ENCODE peak calls at places on chromosome 5, in six cellular contexts. B is Peyer's patch, K is GM10248, U is astrocyte of the spinal cord, P is ovary, O is CD14-positive monocyte. N is an unnamed sample.

GRCh38 chr5:147538232-147538631 is 28.4 kb upstream of the DPYSL3 start:
- DNase-seq in B (no peak), K (no peak), U (peak), P (no peak), O (no peak), N (no peak)

GRCh38 chr5:123007771-123008170 is 28.8 kb downstream of the PPIC start:
- DNase-seq in B (no peak), K (no peak), U (no peak), P (no peak), O (no peak), N (no peak)

GRCh38 chr5:76849767-76850291 is at the start of gene S100Z:
- DNase-seq in B (no peak), K (no peak), U (no peak), P (no peak), O (peak), N (no peak)

GRCh38 chr5:171166766-171167165 is 142.3 kb upstream of the TLX3 start:
- DNase-seq in B (no peak), K (no peak), U (no peak), P (no peak), O (no peak), N (no peak)

GRCh38 chr5:33691846-33692245 is 199.9 kb downstream of the ADAMTS12 start:
- DNase-seq in B (no peak), K (no peak), U (no peak), P (no peak), O (no peak), N (no peak)

GRCh38 chr5:102981957-102982635 is 137.8 kb downstream of the GIN1 start:
- DNase-seq in B (no peak), K (no peak), U (no peak), P (no peak), O (no peak), N (no peak)

GRCh38 chr5:8229551-8229950 is 360.6 kb downstream of the MTRR start:
- DNase-seq in B (no peak), K (no peak), U (no peak), P (no peak), O (no peak), N (no peak)

GRCh38 chr5:17024686-17025180 is 88.6 kb upstream of the MYO10 start:
- DNase-seq in B (no peak), K (no peak), U (peak), P (no peak), O (no peak), N (no peak)

GRCh38 chr5:171272996-171273970 is 35.8 kb upstream of the TLX3 start:
- DNase-seq in B (no peak), K (peak), U (peak), P (no peak), O (no peak), N (no peak)

GRCh38 chr5:72503888-72504491 is 3.2 kb downstream of the ZNF366 start:
- DNase-seq in B (no peak), K (no peak), U (peak), P (no peak), O (no peak), N (no peak)

GRCh38 chr5:74409737-74410136 is 230.8 kb downstream of the ENC1 start:
- DNase-seq in B (no peak), K (no peak), U (no peak), P (no peak), O (no peak), N (no peak)

GRCh38 chr5:137201876-137202275 is 297.2 kb downstream of the SPOCK1 start:
- DNase-seq in B (no peak), K (no peak), U (peak), P (no peak), O (no peak), N (no peak)

GRCh38 chr5:166716856-166717492 is 1574.5 kb upstream of the WWC1 start:
- DNase-seq in B (no peak), K (no peak), U (no peak), P (no peak), O (no peak), N (no peak)

GRCh38 chr5:1492757-1493156 is 31.0 kb downstream of the LPCAT1 start:
- DNase-seq in B (no peak), K (no peak), U (no peak), P (no peak), O (no peak), N (no peak)

GRCh38 chr5:138649316-138649720 is 74.1 kb upstream of the HSPA9 start:
- DNase-seq in B (no peak), K (no peak), U (no peak), P (no peak), O (no peak), N (no peak)

GRCh38 chr5:33049845-33050244 is 338.7 kb downstream of the NPR3 start:
- DNase-seq in B (no peak), K (no peak), U (peak), P (no peak), O (no peak), N (no peak)

GRCh38 chr5:9348296-9348996 is 197.4 kb downstream of the SEMA5A start:
- DNase-seq in B (no peak), K (no peak), U (peak), P (no peak), O (no peak), N (no peak)

GRCh38 chr5:2505217-2505616 is 246.3 kb downstream of the IRX2 start:
- DNase-seq in B (no peak), K (no peak), U (no peak), P (no peak), O (no peak), N (no peak)

GRCh38 chr5:114238771-114239313 is 123.0 kb upstream of the KCNN2 start:
- DNase-seq in B (no peak), K (no peak), U (no peak), P (no peak), O (no peak), N (no peak)

GRCh38 chr5:56088967-56089829 is 94.4 kb upstream of the IL6ST start:
- DNase-seq in B (no peak), K (peak), U (peak), P (no peak), O (no peak), N (no peak)

GRCh38 chr5:74903165-74903787 is 37.1 kb upstream of the FAM169A start:
- DNase-seq in B (no peak), K (no peak), U (no peak), P (no peak), O (no peak), N (no peak)

GRCh38 chr5:174614500-174615135 is 109.8 kb upstream of the MSX2 start:
- DNase-seq in B (no peak), K (no peak), U (no peak), P (no peak), O (no peak), N (no peak)

GRCh38 chr5:174615986-174616500 is 108.3 kb upstream of the MSX2 start:
- DNase-seq in B (no peak), K (no peak), U (no peak), P (no peak), O (no peak), N (no peak)

GRCh38 chr5:174618589-174618988 is 105.8 kb upstream of the MSX2 start:
- DNase-seq in B (no peak), K (no peak), U (no peak), P (no peak), O (no peak), N (no peak)

GRCh38 chr5:174617285-174617684 is 107.1 kb upstream of the MSX2 start:
- DNase-seq in B (no peak), K (no peak), U (no peak), P (no peak), O (no peak), N (no peak)

GRCh38 chr5:174617910-174618309 is 106.5 kb upstream of the MSX2 start:
- DNase-seq in B (no peak), K (no peak), U (no peak), P (no peak), O (no peak), N (no peak)
- TF ChIP-seq CTCF in B (no peak), K (no peak), U (no peak), P (no peak), O (no peak), N (no peak)

GRCh38 chr5:141354900-141355469 is at the start of gene PCDHGA4:
- DNase-seq in B (no peak), K (no peak), U (no peak), P (no peak), O (no peak), N (no peak)
- TF ChIP-seq CTCF in B (peak), K (peak), U (peak), P (no peak), O (peak), N (peak)

GRCh38 chr5:127582723-127583370 is 65.4 kb downstream of the PRRC1 start:
- DNase-seq in B (no peak), K (no peak), U (peak), P (no peak), O (no peak), N (no peak)
- TF ChIP-seq CTCF in B (no peak), K (no peak), U (no peak), P (no peak), O (no peak), N (no peak)

DNA sequence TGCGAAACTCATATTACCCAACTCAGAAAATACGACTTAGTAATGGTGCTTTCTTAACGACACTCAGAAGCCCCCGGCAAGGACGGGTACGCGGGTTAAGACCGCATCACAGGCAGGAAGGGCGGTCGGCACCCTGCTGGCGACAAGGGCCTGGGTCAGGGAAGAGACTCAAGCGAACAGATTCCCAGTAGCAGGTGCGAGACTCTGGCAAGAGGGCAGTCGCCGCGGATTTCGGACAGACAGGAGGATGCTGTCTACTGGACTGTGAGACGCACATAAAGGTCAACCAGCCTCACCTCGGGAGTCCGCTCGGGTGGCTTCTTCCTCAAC is 398 bp downstream of the RAPGEF6 start:
- DNase-seq in B (peak), K (peak), U (peak), P (no peak), O (peak), N (no peak)
- TF ChIP-seq CTCF in B (no peak), K (no peak), U (no peak), P (no peak), O (no peak), N (peak)

GRCh38 chr5:66724740-66725139 is 128.5 kb downstream of the MAST4 start:
- DNase-seq in B (no peak), K (no peak), U (peak), P (no peak), O (no peak), N (no peak)
- TF ChIP-seq CTCF in B (no peak), K (peak), U (peak), P (no peak), O (no peak), N (peak)

DNA sequence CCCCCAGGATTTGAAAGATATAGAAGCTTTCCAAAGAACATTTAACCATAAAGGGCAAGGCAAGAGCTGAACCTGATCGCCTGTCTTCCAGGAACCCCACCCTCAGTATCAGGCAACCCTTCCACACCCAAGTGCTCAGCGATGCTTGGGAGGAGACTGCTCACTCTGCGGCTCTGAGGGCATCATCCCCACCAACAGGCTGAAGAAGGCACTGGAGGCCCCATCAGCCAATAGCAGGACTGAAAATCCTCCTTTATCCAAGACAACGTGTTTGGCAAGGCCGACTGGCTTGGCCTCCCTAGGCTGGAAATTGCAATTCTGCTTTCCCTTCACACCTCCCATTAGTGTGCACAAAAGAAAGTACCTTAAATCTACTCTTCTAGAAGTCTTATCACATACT is 1.4 kb upstream of the PPP2CA start:
- DNase-seq in B (no peak), K (no peak), U (no peak), P (no peak), O (no peak), N (no peak)
- TF ChIP-seq CTCF in B (peak), K (no peak), U (no peak), P (no peak), O (no peak), N (no peak)

GRCh38 chr5:140358738-140359310 is 1.2 kb upstream of the SLC4A9 start:
- DNase-seq in B (no peak), K (no peak), U (peak), P (no peak), O (no peak), N (peak)
- TF ChIP-seq CTCF in B (no peak), K (peak), U (peak), P (no peak), O (no peak), N (peak)

DNA sequence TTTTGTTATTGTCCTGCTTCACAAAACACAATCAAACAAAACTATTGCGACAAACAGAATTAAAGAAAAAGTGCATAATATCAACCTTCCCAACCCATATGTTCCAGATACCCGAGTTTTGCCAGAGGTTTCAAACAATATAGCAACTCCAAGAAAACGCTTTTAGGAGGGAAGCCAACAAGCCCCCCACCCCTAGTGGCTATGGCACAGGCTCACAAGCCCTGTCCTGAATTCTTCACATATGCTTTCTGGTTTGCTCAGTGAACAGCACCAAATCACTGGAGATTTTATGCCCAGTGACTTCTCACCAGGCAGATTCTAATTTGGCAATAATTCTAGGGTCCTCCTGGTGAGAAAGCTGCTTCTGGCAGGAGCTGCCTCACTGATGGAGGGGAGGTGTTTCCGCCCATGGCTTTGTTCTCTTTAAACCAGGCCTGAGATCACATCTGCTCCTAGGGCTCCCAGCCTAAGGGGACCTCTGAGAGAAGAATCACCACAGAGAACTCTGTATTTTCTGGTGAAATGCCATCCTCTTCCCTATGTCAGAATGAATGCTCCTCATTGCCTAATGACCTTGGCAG is 1982.4 kb downstream of the EFNA5 start:
- DNase-seq in B (no peak), K (no peak), U (no peak), P (no peak), O (no peak), N (no peak)
- TF ChIP-seq CTCF in B (no peak), K (no peak), U (no peak), P (no peak), O (no peak), N (no peak)

GRCh38 chr5:150778517-150779396 is at the start of gene SMIM3:
- DNase-seq in B (peak), K (peak), U (peak), P (peak), O (peak), N (no peak)
- TF ChIP-seq CTCF in B (peak), K (peak), U (peak), P (no peak), O (peak), N (peak)